ENCODE peak calls at places on chromosome 17, in five cellular contexts. One of them, this sample, is unnamed.
A peak's percentile ranks its signal among the peaks of the same experiment; 100 is the strongest.

GRCh38 chr17:74513987-74514631 is 17.2 kb downstream of the CD300LB start:
- DNase-seq in heart left ventricle: no peak
- DNase-seq in effector memory CD4-positive, alpha-beta T cell: no peak
- DNase-seq in kidney epithelial cell: no peak
- DNase-seq in pancreas: no peak
- DNase-seq in this sample: peak; percentile 76

GRCh38 chr17:50689956-50690886 is 17.5 kb downstream of the ANKRD40 start:
- DNase-seq in heart left ventricle: no peak
- DNase-seq in kidney epithelial cell: no peak
- DNase-seq in pancreas: no peak
- DNase-seq in effector memory CD4-positive, alpha-beta T cell: no peak
- DNase-seq in this sample: no peak

GRCh38 chr17:32496348-32497078 is 9.7 kb downstream of the CDK5R1 start:
- DNase-seq in pancreas: no peak
- DNase-seq in kidney epithelial cell: no peak
- DNase-seq in effector memory CD4-positive, alpha-beta T cell: no peak
- DNase-seq in heart left ventricle: peak; percentile 46
- DNase-seq in this sample: no peak

GRCh38 chr17:60526726-60527125 is 684 bp upstream of the APPBP2 start:
- DNase-seq in effector memory CD4-positive, alpha-beta T cell: no peak
- DNase-seq in kidney epithelial cell: no peak
- DNase-seq in pancreas: no peak
- DNase-seq in heart left ventricle: no peak
- DNase-seq in this sample: no peak

GRCh38 chr17:68676856-68677255 is 75.7 kb upstream of the FAM20A start:
- DNase-seq in effector memory CD4-positive, alpha-beta T cell: no peak
- DNase-seq in heart left ventricle: no peak
- DNase-seq in pancreas: no peak
- DNase-seq in kidney epithelial cell: no peak
- DNase-seq in this sample: no peak

GRCh38 chr17:43118679-43119615 is 6.2 kb downstream of the BRCA1 start:
- DNase-seq in kidney epithelial cell: no peak
- DNase-seq in heart left ventricle: no peak
- DNase-seq in effector memory CD4-positive, alpha-beta T cell: no peak
- DNase-seq in pancreas: no peak
- DNase-seq in this sample: no peak

GRCh38 chr17:43431741-43432523 is 33.1 kb downstream of the ARL4D start:
- DNase-seq in pancreas: no peak
- DNase-seq in kidney epithelial cell: no peak
- DNase-seq in heart left ventricle: no peak
- DNase-seq in effector memory CD4-positive, alpha-beta T cell: no peak
- DNase-seq in this sample: no peak

GRCh38 chr17:57852955-57853328 is 3.1 kb upstream of the MRPS23 start:
- DNase-seq in pancreas: no peak
- DNase-seq in kidney epithelial cell: no peak
- DNase-seq in heart left ventricle: no peak
- DNase-seq in effector memory CD4-positive, alpha-beta T cell: no peak
- DNase-seq in this sample: no peak

GRCh38 chr17:74563358-74563757 is 4.0 kb downstream of the CD300H start:
- DNase-seq in heart left ventricle: no peak
- DNase-seq in pancreas: no peak
- DNase-seq in effector memory CD4-positive, alpha-beta T cell: no peak
- DNase-seq in kidney epithelial cell: no peak
- DNase-seq in this sample: no peak

GRCh38 chr17:31527606-31528005 is 136.1 kb downstream of the RAB11FIP4 start:
- DNase-seq in kidney epithelial cell: no peak
- DNase-seq in pancreas: no peak
- DNase-seq in heart left ventricle: no peak
- DNase-seq in effector memory CD4-positive, alpha-beta T cell: no peak
- DNase-seq in this sample: no peak

GRCh38 chr17:72687941-72688340 is 404.5 kb downstream of the SLC39A11 start:
- DNase-seq in kidney epithelial cell: no peak
- DNase-seq in effector memory CD4-positive, alpha-beta T cell: no peak
- DNase-seq in pancreas: no peak
- DNase-seq in heart left ventricle: no peak
- DNase-seq in this sample: no peak

GRCh38 chr17:56577810-56578209 is 15.7 kb upstream of the NOG start:
- DNase-seq in effector memory CD4-positive, alpha-beta T cell: no peak
- DNase-seq in pancreas: no peak
- DNase-seq in heart left ventricle: peak; percentile 55
- DNase-seq in kidney epithelial cell: no peak
- DNase-seq in this sample: no peak

GRCh38 chr17:17254026-17254425 is 17.1 kb upstream of the FLCN start:
- DNase-seq in kidney epithelial cell: no peak
- DNase-seq in heart left ventricle: no peak
- DNase-seq in pancreas: no peak
- DNase-seq in effector memory CD4-positive, alpha-beta T cell: no peak
- DNase-seq in this sample: no peak

GRCh38 chr17:72488542-72489272 is 367.9 kb downstream of the SOX9 start:
- DNase-seq in pancreas: no peak
- DNase-seq in kidney epithelial cell: no peak
- DNase-seq in effector memory CD4-positive, alpha-beta T cell: no peak
- DNase-seq in heart left ventricle: no peak
- DNase-seq in this sample: no peak

GRCh38 chr17:71995570-71995969 is 125.2 kb upstream of the SOX9 start:
- DNase-seq in heart left ventricle: no peak
- DNase-seq in effector memory CD4-positive, alpha-beta T cell: no peak
- DNase-seq in kidney epithelial cell: no peak
- DNase-seq in pancreas: no peak
- DNase-seq in this sample: no peak

GRCh38 chr17:43324205-43324893 is 74.4 kb upstream of the ARL4D start:
- DNase-seq in effector memory CD4-positive, alpha-beta T cell: no peak
- DNase-seq in heart left ventricle: no peak
- DNase-seq in pancreas: no peak
- DNase-seq in kidney epithelial cell: peak; percentile 43
- DNase-seq in this sample: no peak

GRCh38 chr17:62163847-62164246 is 98.8 kb upstream of the MED13 start:
- DNase-seq in kidney epithelial cell: no peak
- DNase-seq in effector memory CD4-positive, alpha-beta T cell: no peak
- DNase-seq in pancreas: peak; percentile 12
- DNase-seq in heart left ventricle: no peak
- DNase-seq in this sample: no peak

GRCh38 chr17:72631568-72631967 is 460.9 kb downstream of the SLC39A11 start:
- DNase-seq in effector memory CD4-positive, alpha-beta T cell: no peak
- DNase-seq in pancreas: no peak
- DNase-seq in kidney epithelial cell: no peak
- DNase-seq in heart left ventricle: no peak
- DNase-seq in this sample: no peak

GRCh38 chr17:28004344-28004743 is 38.1 kb upstream of the NLK start:
- DNase-seq in effector memory CD4-positive, alpha-beta T cell: no peak
- DNase-seq in pancreas: no peak
- DNase-seq in kidney epithelial cell: no peak
- DNase-seq in heart left ventricle: no peak
- DNase-seq in this sample: peak; percentile 74

GRCh38 chr17:63601439-63602371 is 1.0 kb downstream of the TACO1 start:
- DNase-seq in kidney epithelial cell: no peak
- DNase-seq in pancreas: no peak
- DNase-seq in heart left ventricle: no peak
- DNase-seq in effector memory CD4-positive, alpha-beta T cell: no peak
- DNase-seq in this sample: no peak

GRCh38 chr17:28466521-28467048 is 6.9 kb upstream of the SLC13A2 start:
- DNase-seq in heart left ventricle: no peak
- DNase-seq in pancreas: no peak
- DNase-seq in kidney epithelial cell: no peak
- DNase-seq in effector memory CD4-positive, alpha-beta T cell: no peak
- DNase-seq in this sample: no peak

GRCh38 chr17:74199306-74200092 is 4.0 kb upstream of the RPL38 start:
- DNase-seq in effector memory CD4-positive, alpha-beta T cell: peak; percentile 21
- DNase-seq in kidney epithelial cell: no peak
- DNase-seq in heart left ventricle: peak; percentile 70
- DNase-seq in pancreas: peak; percentile 76
- DNase-seq in this sample: peak; percentile 24

GRCh38 chr17:74345433-74346241 is 16.0 kb downstream of the BTBD17 start:
- DNase-seq in effector memory CD4-positive, alpha-beta T cell: no peak
- DNase-seq in kidney epithelial cell: no peak
- DNase-seq in pancreas: no peak
- DNase-seq in heart left ventricle: no peak
- DNase-seq in this sample: no peak

GRCh38 chr17:56184650-56185049 is 31.4 kb downstream of the ANKFN1 start:
- DNase-seq in heart left ventricle: no peak
- DNase-seq in kidney epithelial cell: no peak
- DNase-seq in pancreas: no peak
- DNase-seq in effector memory CD4-positive, alpha-beta T cell: no peak
- DNase-seq in this sample: no peak

GRCh38 chr17:51165680-51166197 is 472 bp upstream of the NME2 start:
- DNase-seq in kidney epithelial cell: no peak
- DNase-seq in heart left ventricle: no peak
- DNase-seq in pancreas: no peak
- DNase-seq in effector memory CD4-positive, alpha-beta T cell: no peak
- DNase-seq in this sample: no peak

GRCh38 chr17:57672205-57672632 is 72.9 kb downstream of the CCDC182 start:
- DNase-seq in kidney epithelial cell: peak; percentile 23
- DNase-seq in effector memory CD4-positive, alpha-beta T cell: peak; percentile 12
- DNase-seq in heart left ventricle: no peak
- DNase-seq in pancreas: no peak
- DNase-seq in this sample: peak; percentile 87

GRCh38 chr17:63405741-63406261 is 40.3 kb downstream of the CYB561 start:
- DNase-seq in kidney epithelial cell: peak; percentile 55
- DNase-seq in pancreas: no peak
- DNase-seq in effector memory CD4-positive, alpha-beta T cell: no peak
- DNase-seq in heart left ventricle: no peak
- DNase-seq in this sample: peak; percentile 58

GRCh38 chr17:3038941-3039340 is 24.5 kb downstream of the OR1D5 start:
- DNase-seq in heart left ventricle: no peak
- DNase-seq in kidney epithelial cell: no peak
- DNase-seq in pancreas: peak; percentile 5
- DNase-seq in effector memory CD4-positive, alpha-beta T cell: no peak
- DNase-seq in this sample: no peak

GRCh38 chr17:73304971-73305786 is 6.6 kb downstream of the CDC42EP4 start:
- DNase-seq in kidney epithelial cell: peak; percentile 31
- DNase-seq in pancreas: peak; percentile 53
- DNase-seq in effector memory CD4-positive, alpha-beta T cell: no peak
- DNase-seq in heart left ventricle: peak; percentile 80
- DNase-seq in this sample: no peak

GRCh38 chr17:9564104-9564503 is 11.5 kb downstream of the STX8 start:
- DNase-seq in effector memory CD4-positive, alpha-beta T cell: no peak
- DNase-seq in heart left ventricle: no peak
- DNase-seq in pancreas: no peak
- DNase-seq in kidney epithelial cell: no peak
- DNase-seq in this sample: no peak

GRCh38 chr17:77579717-77580116 is 378.8 kb upstream of the TNRC6C start:
- DNase-seq in effector memory CD4-positive, alpha-beta T cell: no peak
- DNase-seq in heart left ventricle: no peak
- DNase-seq in pancreas: no peak
- DNase-seq in kidney epithelial cell: no peak
- DNase-seq in this sample: no peak

GRCh38 chr17:70071127-70071526 is 3.9 kb upstream of the KCNJ16 start:
- DNase-seq in pancreas: no peak
- DNase-seq in kidney epithelial cell: no peak
- DNase-seq in heart left ventricle: no peak
- DNase-seq in effector memory CD4-positive, alpha-beta T cell: no peak
- DNase-seq in this sample: no peak

GRCh38 chr17:70072900-70073299 is 2.1 kb upstream of the KCNJ16 start:
- DNase-seq in heart left ventricle: no peak
- DNase-seq in pancreas: no peak
- DNase-seq in effector memory CD4-positive, alpha-beta T cell: no peak
- DNase-seq in kidney epithelial cell: no peak
- DNase-seq in this sample: no peak

GRCh38 chr17:70073326-70073725 is 1.7 kb upstream of the KCNJ16 start:
- DNase-seq in kidney epithelial cell: no peak
- DNase-seq in heart left ventricle: no peak
- DNase-seq in effector memory CD4-positive, alpha-beta T cell: no peak
- DNase-seq in pancreas: no peak
- DNase-seq in this sample: no peak

GRCh38 chr17:70070297-70071027 is 4.6 kb upstream of the KCNJ16 start:
- DNase-seq in heart left ventricle: no peak
- DNase-seq in pancreas: no peak
- DNase-seq in kidney epithelial cell: no peak
- DNase-seq in effector memory CD4-positive, alpha-beta T cell: no peak
- DNase-seq in this sample: no peak

DNA sequence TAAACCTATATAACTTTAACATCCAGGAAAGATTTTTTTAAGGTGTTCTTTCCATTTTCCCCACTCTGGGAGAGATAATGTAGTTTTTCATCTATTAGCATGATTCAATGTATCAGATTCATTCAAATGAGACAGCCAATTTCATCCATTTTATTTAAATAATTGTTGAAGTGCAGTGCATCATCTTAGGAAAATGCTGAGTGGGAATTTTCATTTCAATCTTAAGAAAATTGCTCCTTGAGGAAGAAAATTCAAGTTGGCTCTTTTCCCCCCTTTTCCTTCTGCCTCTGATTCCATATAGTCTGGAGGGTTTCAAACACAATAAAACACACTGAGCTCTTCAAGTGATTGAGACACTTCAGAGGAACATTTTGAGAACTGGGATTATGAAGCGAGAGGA is 3.4 kb upstream of the KCNJ16 start:
- DNase-seq in pancreas: no peak
- DNase-seq in effector memory CD4-positive, alpha-beta T cell: no peak
- DNase-seq in heart left ventricle: no peak
- DNase-seq in kidney epithelial cell: no peak
- DNase-seq in this sample: no peak
- H3K4me3 ChIP-seq in pancreas: no peak overlapping the region
- H3K4me3 ChIP-seq in effector memory CD4-positive, alpha-beta T cell: no peak overlapping the region
- H3K4me3 ChIP-seq in heart left ventricle: no peak overlapping the region
- H3K4me3 ChIP-seq in kidney epithelial cell: no peak overlapping the region
- H3K4me3 ChIP-seq in this sample: no peak overlapping the region

GRCh38 chr17:1143573-1143972 is 36.2 kb downstream of the ABR start:
- DNase-seq in kidney epithelial cell: no peak
- DNase-seq in effector memory CD4-positive, alpha-beta T cell: no peak
- DNase-seq in heart left ventricle: no peak
- DNase-seq in pancreas: no peak
- DNase-seq in this sample: no peak
- H3K4me3 ChIP-seq in kidney epithelial cell: no peak overlapping the region
- H3K4me3 ChIP-seq in effector memory CD4-positive, alpha-beta T cell: no peak overlapping the region
- H3K4me3 ChIP-seq in heart left ventricle: no peak overlapping the region
- H3K4me3 ChIP-seq in pancreas: no peak overlapping the region
- H3K4me3 ChIP-seq in this sample: no peak overlapping the region

GRCh38 chr17:38417210-38417951 is 10.9 kb upstream of the ARHGAP23 start:
- DNase-seq in effector memory CD4-positive, alpha-beta T cell: no peak
- DNase-seq in kidney epithelial cell: no peak
- DNase-seq in pancreas: no peak
- DNase-seq in heart left ventricle: no peak
- DNase-seq in this sample: no peak

GRCh38 chr17:38419508-38419981 is 8.7 kb upstream of the ARHGAP23 start:
- DNase-seq in effector memory CD4-positive, alpha-beta T cell: no peak
- DNase-seq in kidney epithelial cell: no peak
- DNase-seq in pancreas: no peak
- DNase-seq in heart left ventricle: no peak
- DNase-seq in this sample: no peak

GRCh38 chr17:38420518-38420917 is 7.7 kb upstream of the ARHGAP23 start:
- DNase-seq in pancreas: no peak
- DNase-seq in kidney epithelial cell: no peak
- DNase-seq in heart left ventricle: no peak
- DNase-seq in effector memory CD4-positive, alpha-beta T cell: no peak
- DNase-seq in this sample: no peak

GRCh38 chr17:38418069-38418692 is 10.1 kb upstream of the ARHGAP23 start:
- DNase-seq in effector memory CD4-positive, alpha-beta T cell: no peak
- DNase-seq in kidney epithelial cell: no peak
- DNase-seq in heart left ventricle: no peak
- DNase-seq in pancreas: no peak
- DNase-seq in this sample: no peak

GRCh38 chr17:38418693-38419507 is 9.4 kb upstream of the ARHGAP23 start:
- DNase-seq in heart left ventricle: no peak
- DNase-seq in pancreas: no peak
- DNase-seq in effector memory CD4-positive, alpha-beta T cell: no peak
- DNase-seq in kidney epithelial cell: no peak
- DNase-seq in this sample: no peak
- H3K4me3 ChIP-seq in heart left ventricle: no peak overlapping the region
- H3K4me3 ChIP-seq in pancreas: no peak overlapping the region
- H3K4me3 ChIP-seq in effector memory CD4-positive, alpha-beta T cell: no peak overlapping the region
- H3K4me3 ChIP-seq in kidney epithelial cell: peak overlapping the region; percentile 21
- H3K4me3 ChIP-seq in this sample: no peak overlapping the region

GRCh38 chr17:82267575-82268379 is 5.7 kb downstream of the CSNK1D start:
- DNase-seq in pancreas: peak; percentile 95
- DNase-seq in kidney epithelial cell: peak; percentile 82
- DNase-seq in effector memory CD4-positive, alpha-beta T cell: no peak
- DNase-seq in heart left ventricle: peak; percentile 95
- DNase-seq in this sample: no peak
- H3K4me3 ChIP-seq in pancreas: no peak overlapping the region
- H3K4me3 ChIP-seq in kidney epithelial cell: no peak overlapping the region
- H3K4me3 ChIP-seq in effector memory CD4-positive, alpha-beta T cell: no peak overlapping the region
- H3K4me3 ChIP-seq in heart left ventricle: no peak overlapping the region
- H3K4me3 ChIP-seq in this sample: no peak overlapping the region